ENCODE peak calls at places on chromosomes 12 and 14, in nine cellular contexts. Y, K, Z, J, O, L, S, W and V are unnamed samples.
A peak's percentile ranks its signal among the peaks of the same experiment; 100 is the strongest.

GRCh38 chr12:1797991-1798733 is 22.2 kb upstream of the LRTM2 start:
- DNase-seq in Z (no peak), K (peak; percentile 41), O (peak; percentile 75), W (no peak), L (no peak), S (no peak), Y (peak; percentile 24), J (no peak), V (no peak)

GRCh38 chr12:70576341-70577282 is 60.6 kb downstream of the PTPRB start:
- DNase-seq in S (peak; percentile 74), Z (peak; percentile 74), K (no peak), O (no peak), J (no peak), W (peak; percentile 68), Y (no peak), L (peak; percentile 66), V (peak; percentile 29)

GRCh38 chr12:23824358-23824757 is 125.1 kb downstream of the SOX5 start:
- DNase-seq in J (no peak), L (no peak), Z (no peak), S (no peak), O (no peak), W (no peak), Y (no peak), K (no peak), V (no peak)

GRCh38 chr14:101965145-101965531 is 765 bp downstream of the DYNC1H1 start:
- DNase-seq in Y (peak; percentile 75), O (peak; percentile 84), K (peak; percentile 74), J (peak; percentile 48), S (peak; percentile 61), W (peak; percentile 34), Z (peak; percentile 81), L (peak; percentile 27), V (peak; percentile 18)

GRCh38 chr12:6085841-6086240 is 38.6 kb downstream of the VWF start:
- DNase-seq in S (no peak), W (no peak), L (no peak), Y (no peak), K (no peak), Z (no peak), J (no peak), O (no peak), V (no peak)

GRCh38 chr12:30970559-30971202 is 44.1 kb downstream of the TSPAN11 start:
- DNase-seq in Z (no peak), K (no peak), O (no peak), S (no peak), Y (no peak), W (peak; percentile 18), J (no peak), L (no peak), V (no peak)

GRCh38 chr12:101946233-101946611 is 68.8 kb downstream of the DRAM1 start:
- DNase-seq in O (no peak), S (no peak), W (no peak), J (no peak), K (no peak), Z (no peak), Y (no peak), L (no peak), V (no peak)

GRCh38 chr12:2058837-2059236 is 6.0 kb downstream of the CACNA1C start:
- DNase-seq in O (no peak), W (no peak), S (no peak), K (no peak), Z (no peak), J (no peak), Y (no peak), L (no peak), V (no peak)

GRCh38 chr12:80441921-80442320 is 2.1 kb upstream of the PTPRQ start:
- DNase-seq in K (no peak), L (no peak), J (no peak), Y (no peak), W (no peak), Z (no peak), S (no peak), O (no peak), V (no peak)

GRCh38 chr12:47990351-47991105 is 13.7 kb downstream of the COL2A1 start:
- DNase-seq in Z (no peak), W (no peak), L (no peak), O (no peak), Y (peak; percentile 57), J (peak; percentile 17), K (no peak), S (no peak), V (no peak)

GRCh38 chr14:53034036-53034435 is 83.2 kb upstream of the FERMT2 start:
- DNase-seq in J (no peak), W (no peak), Y (no peak), S (no peak), Z (no peak), L (no peak), O (no peak), K (no peak), V (no peak)

GRCh38 chr14:106790189-106791036 is 1264.0 kb downstream of the TMEM121 start:
- DNase-seq in W (no peak), S (peak; percentile 49), Z (peak; percentile 80), L (no peak), J (peak; percentile 46), O (no peak), Y (peak; percentile 93), K (peak; percentile 68), V (peak; percentile 51)

GRCh38 chr12:57890191-57891120 is 43.9 kb upstream of the CTDSP2 start:
- DNase-seq in J (no peak), O (no peak), Z (no peak), S (peak; percentile 87), L (no peak), K (no peak), Y (no peak), W (no peak), V (no peak)

GRCh38 chr12:24109381-24110039 is 160.0 kb upstream of the SOX5 start:
- DNase-seq in Y (no peak), W (no peak), S (peak; percentile 14), O (no peak), Z (peak; percentile 81), L (no peak), J (no peak), K (no peak), V (peak; percentile 2)

GRCh38 chr14:83913466-83913865 is 1616.5 kb upstream of the FLRT2 start:
- DNase-seq in O (no peak), W (no peak), S (no peak), Y (no peak), K (no peak), L (no peak), Z (no peak), J (no peak), V (no peak)

GRCh38 chr12:16076553-16076952 is 165.4 kb downstream of the DERA start:
- DNase-seq in S (peak; percentile 45), O (no peak), Z (peak; percentile 54), W (no peak), L (peak; percentile 29), Y (no peak), J (no peak), K (no peak), V (peak; percentile 6)

GRCh38 chr14:24067133-24068082 is 4.0 kb upstream of the CPNE6 start:
- DNase-seq in O (no peak), J (no peak), L (no peak), W (no peak), Y (no peak), Z (no peak), K (no peak), S (no peak), V (no peak)

GRCh38 chr12:29620030-29620429 is 122.5 kb upstream of the OVCH1 start:
- DNase-seq in W (no peak), K (no peak), Z (no peak), J (no peak), Y (no peak), L (no peak), O (no peak), S (no peak), V (no peak)

GRCh38 chr14:63949696-63950095 is 96.9 kb downstream of the SYNE2 start:
- DNase-seq in Y (no peak), J (no peak), O (no peak), W (no peak), L (no peak), Z (no peak), K (no peak), S (no peak), V (no peak)

GRCh38 chr12:54229624-54230212 is 40.9 kb upstream of the SMUG1 start:
- DNase-seq in J (no peak), S (peak; percentile 51), K (peak; percentile 49), O (no peak), Y (no peak), W (peak; percentile 77), L (peak; percentile 60), Z (peak; percentile 52), V (no peak)

GRCh38 chr12:1593232-1594044 is 943 bp downstream of the FBXL14 start:
- DNase-seq in J (peak; percentile 61), L (no peak), O (no peak), S (peak; percentile 47), Z (peak; percentile 68), W (no peak), K (peak; percentile 59), Y (peak; percentile 60), V (no peak)

GRCh38 chr12:128644664-128645296 is 179.0 kb downstream of the SLC15A4 start:
- DNase-seq in K (no peak), Z (peak; percentile 29), Y (peak; percentile 67), S (no peak), L (no peak), J (no peak), O (no peak), W (no peak), V (peak; percentile 23)

GRCh38 chr12:89256060-89256459 is 96.2 kb downstream of the DUSP6 start:
- DNase-seq in K (no peak), Z (no peak), W (no peak), J (no peak), O (no peak), Y (no peak), S (no peak), L (no peak), V (no peak)

GRCh38 chr14:101552786-101553231 is 8.5 kb upstream of the DIO3 start:
- DNase-seq in S (peak; percentile 86), W (no peak), O (no peak), K (no peak), Z (peak; percentile 59), Y (no peak), L (no peak), J (no peak), V (no peak)